ENCODE peak calls at places on chromosomes 11 and 22, in five cellular contexts. K is body of pancreas, Z is stomach, Q is GM12878, P is IMR-90. S is an unnamed sample.

GRCh38 chr11:2930705-2931415 is 1.6 kb upstream of the PHLDA2 start:
- DNase-seq in P (peak; percentile 23), K (peak; percentile 88), Q (peak; percentile 16), Z (peak; percentile 91), S (peak; percentile 93)

GRCh38 chr11:92224394-92225205 is at the start of gene FAT3:
- DNase-seq in Z (no peak), Q (no peak), K (no peak), P (peak; percentile 41), S (no peak)

GRCh38 chr11:78391424-78391823 is 26.2 kb downstream of the GAB2 start:
- DNase-seq in Z (no peak), K (no peak), P (no peak), Q (no peak), S (no peak)

GRCh38 chr11:130247289-130247688 is 67.4 kb downstream of the ZBTB44 start:
- DNase-seq in Z (no peak), Q (no peak), P (no peak), K (no peak), S (no peak)

GRCh38 chr11:65126624-65127274 is 4.6 kb downstream of the MRPL49 start:
- DNase-seq in Z (no peak), K (no peak), P (no peak), Q (no peak), S (no peak)

GRCh38 chr11:9263840-9264380 is 1.2 kb downstream of the DENND5A start:
- DNase-seq in P (peak; percentile 30), Z (no peak), K (no peak), Q (peak; percentile 82), S (no peak)

GRCh38 chr11:113873241-113873626 is 2.1 kb downstream of the USP28 start:
- DNase-seq in Q (no peak), P (peak; percentile 32), K (no peak), Z (no peak), S (no peak)

GRCh38 chr11:19849107-19849789 is 136.6 kb downstream of the NAV2 start:
- DNase-seq in K (peak; percentile 66), Q (no peak), Z (peak; percentile 34), P (peak; percentile 41), S (no peak)

GRCh38 chr22:22168190-22168940 is 76.2 kb upstream of the VPREB1 start:
- DNase-seq in P (peak; percentile 61), K (peak; percentile 21), Z (no peak), Q (peak; percentile 57), S (no peak)

GRCh38 chr22:40898850-40899357 is 37.0 kb upstream of the DNAJB7 start:
- DNase-seq in Q (peak; percentile 44), P (peak; percentile 67), Z (no peak), K (no peak), S (no peak)

GRCh38 chr11:74819400-74819799 is 70.8 kb downstream of the RNF169 start:
- DNase-seq in P (peak; percentile 55), K (no peak), Q (no peak), Z (no peak), S (no peak)

GRCh38 chr11:35404397-35404775 is 15.0 kb downstream of the SLC1A2 start:
- DNase-seq in Z (peak; percentile 74), Q (no peak), K (peak; percentile 91), P (peak; percentile 38), S (peak; percentile 11)

GRCh38 chr22:24996420-24996952 is 44.0 kb downstream of the KIAA1671 start:
- DNase-seq in Q (no peak), Z (no peak), P (no peak), K (no peak), S (no peak)

GRCh38 chr11:94028436-94028835 is 7.3 kb downstream of the HEPHL1 start:
- DNase-seq in P (peak; percentile 81), Q (no peak), Z (no peak), K (no peak), S (no peak)

GRCh38 chr11:61871158-61871597 is 20.2 kb downstream of the FADS3 start:
- DNase-seq in K (peak; percentile 58), Z (peak; percentile 72), Q (no peak), P (peak; percentile 67), S (peak; percentile 69)

GRCh38 chr11:8531982-8532381 is 62.0 kb downstream of the STK33 start:
- DNase-seq in Q (no peak), P (no peak), K (no peak), Z (no peak), S (no peak)

GRCh38 chr11:102576350-102576749 is 45.8 kb upstream of the MMP7 start:
- DNase-seq in P (no peak), Z (no peak), K (no peak), Q (no peak), S (no peak)

GRCh38 chr22:43389227-43389836 is 22.5 kb upstream of the MPPED1 start:
- DNase-seq in Q (no peak), K (no peak), P (no peak), Z (no peak), S (no peak)

GRCh38 chr11:117946196-117946841 is 17.1 kb upstream of the TMPRSS13 start:
- DNase-seq in P (no peak), K (no peak), Z (no peak), Q (no peak), S (no peak)

GRCh38 chr11:110704210-110704864 is 7.9 kb downstream of the ARHGAP20 start:
- DNase-seq in Q (no peak), K (no peak), P (no peak), Z (no peak), S (no peak)

GRCh38 chr11:74238243-74238642 is 67.2 kb downstream of the PPME1 start:
- DNase-seq in Q (no peak), P (no peak), K (no peak), Z (no peak), S (no peak)

GRCh38 chr22:31940506-31940905 is 3.8 kb upstream of the YWHAH start:
- DNase-seq in Z (no peak), P (no peak), Q (no peak), K (no peak), S (no peak)

GRCh38 chr22:19447388-19448075 is at the start of gene C22orf39:
- DNase-seq in P (peak; percentile 92), K (peak; percentile 91), Z (peak; percentile 89), Q (peak; percentile 67), S (peak; percentile 93)

GRCh38 chr22:19446603-19447387 is 716 bp downstream of the C22orf39 start:
- DNase-seq in K (no peak), Q (no peak), Z (no peak), P (no peak), S (no peak)

GRCh38 chr22:19440411-19441195 is 6.9 kb downstream of the C22orf39 start:
- DNase-seq in Q (no peak), P (no peak), Z (no peak), K (no peak), S (no peak)

GRCh38 chr22:19442166-19442565 is 5.3 kb downstream of the C22orf39 start:
- DNase-seq in Z (no peak), Q (no peak), P (no peak), K (no peak), S (no peak)

DNA sequence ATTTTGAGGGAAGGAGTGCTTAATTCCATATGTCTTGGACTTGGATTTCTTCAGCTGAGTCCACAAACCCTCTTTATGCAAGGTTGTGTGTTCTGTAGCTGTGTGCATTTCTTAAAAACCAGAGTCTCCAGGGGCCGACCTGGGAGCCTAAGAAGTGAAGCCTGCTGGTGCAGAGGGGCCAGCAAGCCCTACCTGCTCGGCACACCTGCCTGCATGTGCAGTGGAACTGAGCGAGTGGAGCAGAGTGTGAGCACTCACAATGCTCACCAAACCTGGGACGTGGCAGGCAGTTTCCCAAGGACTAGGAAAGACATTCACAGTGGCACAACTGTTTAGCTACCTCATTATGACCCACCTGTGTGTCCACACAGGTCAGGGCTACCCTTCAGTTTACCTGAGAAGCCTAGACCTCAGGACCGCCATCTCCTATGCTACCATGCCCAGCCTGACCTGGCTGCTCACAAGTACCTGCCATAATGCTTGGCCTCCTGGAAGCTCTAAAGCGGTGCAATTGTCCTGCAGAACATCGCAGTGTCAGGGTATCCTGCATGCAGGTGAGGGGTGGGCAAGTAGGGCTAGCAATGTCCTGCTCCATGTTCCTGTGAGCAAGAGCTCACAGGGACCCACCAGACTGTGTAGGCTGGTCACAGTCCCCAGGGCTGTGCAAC is 3.8 kb downstream of the C22orf39 start:
- DNase-seq in K (no peak), P (no peak), Z (no peak), Q (no peak), S (no peak)
- TF ChIP-seq POLR2A in K (no peak), P (no peak), Z (no peak), Q (no peak), S (no peak)

DNA sequence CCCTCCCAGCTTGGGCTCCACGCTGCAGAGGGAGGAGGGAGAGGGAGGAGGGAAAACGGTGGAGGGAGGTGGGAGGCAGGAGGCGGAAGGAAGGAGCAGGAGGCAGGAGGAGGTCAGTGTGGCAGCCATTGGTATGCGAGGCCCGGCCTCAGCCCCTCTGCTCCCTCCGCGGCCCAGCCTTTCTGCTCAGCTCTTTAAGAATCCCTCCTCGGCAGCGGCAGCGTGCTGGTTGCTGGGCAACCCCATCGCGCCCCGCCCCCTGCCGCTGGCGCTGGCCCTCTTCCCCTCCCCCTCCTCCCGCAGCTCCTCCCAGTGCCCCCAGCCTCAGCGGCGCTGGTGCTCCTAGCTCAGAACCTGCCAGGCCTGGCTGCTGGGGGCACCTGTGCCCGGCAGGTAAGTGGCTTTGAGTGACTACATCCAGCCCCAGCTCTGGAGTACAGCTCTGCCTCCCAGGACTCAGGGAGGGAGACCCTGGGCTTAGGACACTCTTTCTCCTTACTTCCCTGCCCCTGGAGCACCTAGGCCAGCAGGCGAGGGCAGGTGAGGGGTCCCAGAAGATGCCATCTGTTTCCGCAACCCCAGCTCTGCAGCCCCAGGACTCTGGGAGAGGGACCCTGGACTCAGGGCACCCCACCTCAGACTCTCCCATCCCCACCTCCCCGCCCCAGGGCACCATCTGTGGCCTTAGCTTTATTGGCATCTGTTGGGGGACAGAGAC is 7.2 kb upstream of the FLRT1 start:
- DNase-seq in P (no peak), K (no peak), Q (no peak), Z (no peak), S (peak; percentile 70)
- H3K9me3 ChIP-seq in P (no peaks in the 10 kb centered on the region), K (no peaks in the 10 kb centered on the region), Q (no peaks in the 10 kb centered on the region), Z (no peaks in the 10 kb centered on the region), S (no peaks in the 10 kb centered on the region)

DNA sequence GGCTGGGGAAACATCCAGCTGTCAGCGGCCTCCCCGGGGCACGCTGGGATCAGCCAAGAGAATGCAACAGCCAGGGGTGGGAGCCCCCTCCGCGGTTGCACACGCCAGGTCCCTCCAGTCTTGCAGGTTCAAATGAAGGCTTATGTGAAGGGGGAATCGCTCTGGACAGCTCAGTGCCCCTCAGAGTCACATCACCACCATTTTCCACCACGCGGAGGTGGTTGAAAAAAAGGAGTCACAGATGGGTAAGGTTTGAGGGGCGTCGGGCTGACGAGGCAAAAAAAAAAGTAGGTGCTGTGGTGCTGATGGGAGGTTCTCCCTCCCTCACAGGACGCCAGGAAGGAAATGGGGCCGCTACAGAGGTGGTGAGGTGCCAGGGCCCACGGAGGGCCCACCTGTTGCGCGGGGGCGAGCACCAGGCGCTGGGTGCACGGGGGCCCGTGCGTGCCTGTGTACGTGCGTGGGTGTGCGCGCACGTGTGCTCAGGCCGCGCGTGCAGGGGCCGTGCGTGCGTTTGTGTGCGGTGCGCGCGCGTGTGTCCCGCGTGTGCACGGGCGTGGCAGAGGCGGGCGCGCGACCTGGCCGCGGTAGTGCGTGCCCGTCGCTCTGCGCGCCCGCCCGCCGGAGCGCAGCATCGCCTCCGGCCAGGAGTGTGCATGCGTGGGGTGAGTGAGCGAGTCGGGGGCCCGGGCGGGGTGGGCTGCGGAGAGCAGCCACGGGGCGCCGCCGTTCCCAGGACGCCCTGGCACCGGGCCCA is 3.0 kb downstream of the PDGFB start:
- DNase-seq in P (no peak), Q (no peak), Z (no peak), K (peak; percentile 34), S (no peak)
- H3K4me3 ChIP-seq in P (no peak overlapping the region), Q (no peak overlapping the region), Z (peak overlapping the region; percentile 53), K (no peak overlapping the region), S (no peak overlapping the region)

GRCh38 chr11:112087212-112087611 is 539 bp downstream of the SDHD start:
- DNase-seq in Z (no peak), P (no peak), Q (no peak), K (no peak), S (no peak)

GRCh38 chr11:112082729-112083128 is 3.8 kb downstream of the TIMM8B start:
- DNase-seq in Z (no peak), Q (no peak), K (no peak), P (peak; percentile 76), S (no peak)

GRCh38 chr11:112085822-112086421 is 634 bp downstream of the TIMM8B start:
- DNase-seq in K (peak; percentile 11), P (peak; percentile 17), Z (no peak), Q (no peak), S (no peak)

GRCh38 chr11:112086422-112087191 is at the start of the genes SDHD and TIMM8B:
- DNase-seq in P (peak; percentile 96), Q (peak; percentile 93), K (peak; percentile 95), Z (peak; percentile 95), S (peak; percentile 94)
- TF ChIP-seq POLR2A in P (peak; percentile 73), Q (peak; percentile 97), K (peak; percentile 75), Z (no peak), S (peak; percentile 73)